ENCODE peak calls at places on chromosomes 4 and X, in eight cellular contexts. G is Peyer's patch, O is uterus, K is SJCRH30, A is dorsolateral prefrontal cortex, W is body of pancreas, P is K562, Y is lung. E is an unnamed sample.

GRCh38 chr4:151651496-151651895 is 109.3 kb downstream of the GATB start:
- DNase-seq in G (no peak), O (no peak), K (no peak), A (no peak), W (no peak), P (no peak), Y (no peak), E (no peak)

GRCh38 chr4:110195561-110196205 is 2.7 kb downstream of the ELOVL6 start:
- DNase-seq in G (no peak), O (no peak), K (no peak), A (no peak), W (no peak), P (no peak), Y (no peak), E (no peak)

GRCh38 chr4:102217345-102217744 is 127.9 kb downstream of the SLC39A8 start:
- DNase-seq in G (no peak), O (no peak), K (no peak), A (no peak), W (no peak), P (no peak), Y (no peak), E (no peak)

GRCh38 chr4:76589872-76590846 is 155.1 kb downstream of the SHROOM3 start:
- DNase-seq in G (peak), O (no peak), K (peak), A (no peak), W (peak), P (no peak), Y (peak), E (no peak)

GRCh38 chr4:147717878-147718277 is 14.0 kb upstream of the ARHGAP10 start:
- DNase-seq in G (no peak), O (no peak), K (no peak), A (no peak), W (no peak), P (no peak), Y (no peak), E (no peak)

GRCh38 chrX:119654112-119654531 is 38.8 kb downstream of the SEPTIN6 start:
- DNase-seq in G (no peak), O (peak), K (no peak), A (no peak), W (peak), P (no peak), Y (no peak), E (peak)

GRCh38 chrX:39022106-39022505 is 220.8 kb downstream of the MID1IP1 start:
- DNase-seq in G (no peak), O (no peak), K (no peak), A (no peak), W (no peak), P (no peak), Y (no peak), E (no peak)

GRCh38 chr4:21697583-21697982 is 251.0 kb downstream of the KCNIP4 start:
- DNase-seq in G (no peak), O (no peak), K (peak), A (no peak), W (no peak), P (no peak), Y (no peak), E (no peak)

GRCh38 chrX:39714471-39714870 is 383.3 kb downstream of the BCOR start:
- DNase-seq in G (no peak), O (no peak), K (no peak), A (no peak), W (no peak), P (no peak), Y (no peak), E (no peak)

GRCh38 chr4:184514121-184514988 is 40.0 kb upstream of the IRF2 start:
- DNase-seq in G (peak), O (peak), K (peak), A (peak), W (peak), P (peak), Y (peak), E (no peak)

GRCh38 chr4:28482580-28482979 is 1621.9 kb downstream of the STIM2 start:
- DNase-seq in G (no peak), O (no peak), K (peak), A (no peak), W (no peak), P (no peak), Y (no peak), E (no peak)

GRCh38 chr4:78534286-78534955 is 17.1 kb upstream of the ANXA3 start:
- DNase-seq in G (no peak), O (no peak), K (peak), A (no peak), W (peak), P (no peak), Y (no peak), E (no peak)

GRCh38 chr4:127632420-127633403 is at the start of gene INTU:
- DNase-seq in G (peak), O (peak), K (peak), A (peak), W (peak), P (peak), Y (peak), E (no peak)

GRCh38 chr4:174189392-174190029 is 94.0 kb downstream of the FBXO8 start:
- DNase-seq in G (no peak), O (no peak), K (no peak), A (no peak), W (no peak), P (no peak), Y (no peak), E (no peak)

GRCh38 chr4:165204462-165204830 is 2.9 kb upstream of the KLHL2 start:
- DNase-seq in G (no peak), O (no peak), K (no peak), A (no peak), W (no peak), P (no peak), Y (no peak), E (no peak)

GRCh38 chr4:39933689-39934590 is 43.8 kb downstream of the PDS5A start:
- DNase-seq in G (no peak), O (no peak), K (peak), A (no peak), W (no peak), P (no peak), Y (no peak), E (no peak)

GRCh38 chr4:176319237-176319703 is 496 bp upstream of the SPCS3 start:
- DNase-seq in G (no peak), O (no peak), K (no peak), A (no peak), W (no peak), P (peak), Y (no peak), E (no peak)

GRCh38 chr4:183264614-183265013 is 55.5 kb downstream of the CLDN22 start:
- DNase-seq in G (no peak), O (no peak), K (no peak), A (no peak), W (no peak), P (no peak), Y (no peak), E (no peak)

GRCh38 chr4:108036252-108036651 is 46.6 kb downstream of the HADH start:
- DNase-seq in G (peak), O (peak), K (no peak), A (no peak), W (no peak), P (no peak), Y (no peak), E (peak)

GRCh38 chr4:93184093-93184492 is 644.5 kb upstream of the ATOH1 start:
- DNase-seq in G (no peak), O (no peak), K (no peak), A (no peak), W (no peak), P (no peak), Y (no peak), E (no peak)

GRCh38 chr4:95409750-95410149 is 139.0 kb downstream of the UNC5C start:
- DNase-seq in G (no peak), O (no peak), K (peak), A (peak), W (no peak), P (no peak), Y (no peak), E (no peak)
- H3K4me3 ChIP-seq in G (no peak), O (no peak), K (no peak), A (no peak), W (no peak), P (no peak), Y (no peak), E (no peak)

GRCh38 chr4:38092701-38093100 is 132.5 kb downstream of the PTTG2 start:
- DNase-seq in G (no peak), O (no peak), K (no peak), A (no peak), W (no peak), P (no peak), Y (no peak), E (no peak)
- H3K27ac ChIP-seq in G (no peak), O (no peak), K (no peak), A (no peak), W (no peak), P (no peak), Y (no peak), E (no peak)

DNA sequence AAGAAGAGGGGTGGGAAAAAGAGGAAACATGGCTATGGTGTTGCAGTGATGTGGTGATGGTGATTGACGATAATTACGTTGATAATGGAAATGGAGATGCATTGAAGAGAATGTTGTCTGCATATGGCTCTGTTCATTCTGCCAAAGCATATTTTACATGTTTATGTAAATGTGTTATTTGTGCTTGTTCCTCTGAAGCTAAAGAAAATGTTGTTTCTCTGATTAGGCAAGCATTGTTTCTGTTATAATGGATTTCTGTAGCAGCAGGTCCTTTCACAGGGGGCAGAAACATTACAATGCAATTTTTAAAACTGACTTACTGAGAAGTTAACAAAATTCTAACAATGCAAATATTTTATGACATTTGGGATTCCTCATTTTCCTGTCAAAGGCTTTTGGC is 958.8 kb downstream of the CCSER1 start:
- DNase-seq in G (no peak), O (no peak), K (no peak), A (no peak), W (no peak), P (no peak), Y (no peak), E (no peak)
- H3K4me3 ChIP-seq in G (no peak), O (no peak), K (no peak), A (no peak), W (no peak), P (no peak), Y (no peak), E (no peak)

GRCh38 chrX:789096-789495 is 158.5 kb downstream of the SHOX start:
- DNase-seq in G (no peak), O (no peak), K (peak), A (no peak), W (no peak), P (no peak), Y (no peak), E (no peak)

GRCh38 chrX:790031-790430 is 159.4 kb downstream of the SHOX start:
- DNase-seq in G (no peak), O (no peak), K (no peak), A (no peak), W (no peak), P (no peak), Y (no peak), E (no peak)

GRCh38 chrX:791479-792034 is 161.0 kb downstream of the SHOX start:
- DNase-seq in G (no peak), O (no peak), K (no peak), A (no peak), W (no peak), P (no peak), Y (no peak), E (no peak)

GRCh38 chrX:793216-793770 is 162.7 kb downstream of the SHOX start:
- DNase-seq in G (no peak), O (no peak), K (no peak), A (no peak), W (no peak), P (no peak), Y (no peak), E (no peak)

DNA sequence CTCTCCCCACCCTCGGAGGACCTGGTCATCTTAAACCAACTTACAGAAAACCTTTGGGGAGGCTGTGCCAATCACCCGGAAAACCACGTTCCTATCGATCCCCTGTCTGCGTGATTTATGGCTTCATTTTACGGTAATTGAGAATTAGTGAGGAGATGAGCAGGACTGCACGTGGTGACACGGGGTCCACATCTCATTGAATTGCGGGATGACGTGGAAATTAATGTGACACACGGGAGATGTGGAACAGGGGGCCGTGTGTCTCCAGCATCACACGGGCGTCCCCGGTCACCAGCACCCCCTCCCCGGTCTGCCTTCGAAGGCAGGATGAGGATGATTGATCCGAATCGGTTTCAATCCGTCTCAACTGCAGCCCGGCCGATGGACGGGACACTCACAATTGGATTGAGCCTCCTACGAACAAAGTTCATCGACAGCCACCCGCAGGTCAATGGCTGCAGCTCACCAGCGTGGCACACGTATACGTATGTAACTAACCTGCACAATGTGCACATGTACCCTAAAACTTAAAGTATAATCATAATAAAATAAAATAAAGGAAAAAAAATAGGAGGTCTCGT is 160.3 kb downstream of the SHOX start:
- DNase-seq in G (no peak), O (no peak), K (no peak), A (no peak), W (no peak), P (no peak), Y (no peak), E (no peak)
- H3K27ac ChIP-seq in G (no peak), O (no peak), K (no peak), A (no peak), W (no peak), P (no peak), Y (no peak), E (no peak)

GRCh38 chr4:79584352-79584751 is 176.3 kb upstream of the GK2 start:
- DNase-seq in G (no peak), O (no peak), K (no peak), A (no peak), W (no peak), P (no peak), Y (no peak), E (no peak)
- H3K4me3 ChIP-seq in G (no peak), O (no peak), K (no peak), A (no peak), W (no peak), P (no peak), Y (no peak), E (no peak)

GRCh38 chr4:111649308-111649707 is 495.9 kb upstream of the FAM241A start:
- DNase-seq in G (no peak), O (no peak), K (no peak), A (no peak), W (no peak), P (no peak), Y (no peak), E (no peak)

GRCh38 chr4:111648056-111648455 is 497.2 kb upstream of the FAM241A start:
- DNase-seq in G (no peak), O (no peak), K (no peak), A (no peak), W (no peak), P (no peak), Y (no peak), E (no peak)

GRCh38 chr4:111652206-111652605 is 493.0 kb upstream of the FAM241A start:
- DNase-seq in G (no peak), O (no peak), K (no peak), A (no peak), W (no peak), P (no peak), Y (no peak), E (no peak)

GRCh38 chr4:111650553-111651183 is 494.6 kb upstream of the FAM241A start:
- DNase-seq in G (no peak), O (no peak), K (peak), A (no peak), W (no peak), P (no peak), Y (no peak), E (no peak)

GRCh38 chr4:111650146-111650545 is 495.1 kb upstream of the FAM241A start:
- DNase-seq in G (no peak), O (no peak), K (no peak), A (no peak), W (no peak), P (no peak), Y (no peak), E (no peak)
- H3K27ac ChIP-seq in G (no peak), O (no peak), K (no peak), A (no peak), W (no peak), P (no peak), Y (no peak), E (no peak)

GRCh38 chr4:145619639-145619996 is 433 bp downstream of the MMAA start:
- DNase-seq in G (peak), O (peak), K (no peak), A (peak), W (peak), P (no peak), Y (peak), E (no peak)

GRCh38 chr4:145618210-145618911 is 824 bp upstream of the MMAA start:
- DNase-seq in G (no peak), O (no peak), K (no peak), A (no peak), W (no peak), P (peak), Y (no peak), E (no peak)

GRCh38 chr4:145614235-145614615 is 5.0 kb upstream of the MMAA start:
- DNase-seq in G (no peak), O (no peak), K (no peak), A (no peak), W (no peak), P (no peak), Y (no peak), E (no peak)

GRCh38 chr4:145623831-145624230 is 4.6 kb downstream of the MMAA start:
- DNase-seq in G (no peak), O (no peak), K (no peak), A (no peak), W (no peak), P (no peak), Y (no peak), E (no peak)

GRCh38 chr4:145618912-145619638 is at the start of gene MMAA:
- DNase-seq in G (peak), O (peak), K (peak), A (peak), W (peak), P (peak), Y (peak), E (peak)
- H3K4me3 ChIP-seq in G (peak), O (peak), K (peak), A (peak), W (peak), P (peak), Y (peak), E (peak)

GRCh38 chrX:37746951-37747350 is 32.9 kb upstream of the CYBB start:
- DNase-seq in G (no peak), O (no peak), K (no peak), A (no peak), W (no peak), P (no peak), Y (no peak), E (no peak)
- H3K27ac ChIP-seq in G (no peak), O (no peak), K (no peak), A (no peak), W (no peak), P (no peak), Y (no peak), E (no peak)

GRCh38 chrX:44871114-44871645 is 1.8 kb upstream of the KDM6A start:
- DNase-seq in G (no peak), O (no peak), K (no peak), A (no peak), W (peak), P (no peak), Y (no peak), E (no peak)
- H3K4me3 ChIP-seq in G (peak), O (no peak), K (peak), A (no peak), W (no peak), P (peak), Y (no peak), E (no peak)

GRCh38 chrX:153933751-153934472 is 925 bp downstream of the NAA10 start:
- DNase-seq in G (no peak), O (no peak), K (no peak), A (no peak), W (no peak), P (no peak), Y (no peak), E (no peak)
- H3K27ac ChIP-seq in G (peak), O (no peak), K (peak), A (peak), W (no peak), P (peak), Y (peak), E (no peak)